ENCODE peak calls at places on chromosomes 13 and 19, in ten cellular contexts. Y is neural progenitor cell; D is breast epithelium; J is SIG-M5; L is cardiac fibroblast; N is left lung; E is AG09309; G is T follicular helper cell; F is effector memory CD8-positive, alpha-beta T cell; Q is iris pigment epithelial cell. I is an unnamed sample.

GRCh38 chr19:3336680-3337523 is 29.5 kb upstream of the NFIC start:
- DNase-seq in Y (no peak), D (peak; percentile 97), E (no peak), F (no peak), G (no peak), L (peak; percentile 65), Q (peak; percentile 63), N (peak; percentile 93), J (no peak), I (no peak)

GRCh38 chr19:33040994-33041827 is 23.5 kb downstream of the RHPN2 start:
- DNase-seq in J (no peak), G (no peak), E (no peak), D (peak; percentile 80), F (no peak), N (no peak), Y (no peak), L (peak; percentile 66), Q (no peak), I (no peak)

GRCh38 chr13:113002206-113002821 is 33.3 kb downstream of the MCF2L start:
- DNase-seq in Q (no peak), Y (peak; percentile 89), D (no peak), J (no peak), L (no peak), F (no peak), E (no peak), G (no peak), N (no peak), I (no peak)

GRCh38 chr19:56252699-56253422 is 19.7 kb upstream of the EDDM13 start:
- DNase-seq in J (no peak), G (peak; percentile 48), Q (peak; percentile 78), N (peak; percentile 94), D (peak; percentile 76), F (peak; percentile 62), L (peak; percentile 88), E (peak; percentile 29), Y (peak; percentile 91), I (peak; percentile 57)

GRCh38 chr19:1468274-1469199 is 10.5 kb downstream of the C19orf25 start:
- DNase-seq in N (peak; percentile 83), L (peak; percentile 61), J (no peak), D (no peak), Y (peak; percentile 76), F (no peak), Q (peak; percentile 61), E (no peak), G (no peak), I (no peak)

GRCh38 chr13:74444877-74445479 is 310.8 kb upstream of the KLF12 start:
- DNase-seq in Y (no peak), F (no peak), E (no peak), N (no peak), L (peak; percentile 49), Q (peak; percentile 12), G (no peak), J (no peak), D (no peak), I (no peak)

GRCh38 chr13:40385858-40386180 is 280.6 kb downstream of the FOXO1 start:
- DNase-seq in Y (no peak), N (no peak), G (no peak), Q (no peak), D (no peak), J (no peak), F (no peak), L (no peak), E (no peak), I (no peak)

GRCh38 chr13:78827471-78827870 is 168.5 kb upstream of the OBI1 start:
- DNase-seq in F (no peak), L (no peak), E (no peak), N (no peak), Y (peak; percentile 28), G (no peak), D (no peak), Q (no peak), J (no peak), I (no peak)

GRCh38 chr19:10975374-10976036 is 14.7 kb downstream of the SMARCA4 start:
- DNase-seq in Q (peak; percentile 47), G (no peak), Y (no peak), E (no peak), J (no peak), D (no peak), F (no peak), N (no peak), L (peak; percentile 62), I (no peak)

GRCh38 chr19:16325671-16326400 is 1.2 kb downstream of the KLF2 start:
- DNase-seq in N (peak; percentile 81), J (no peak), E (no peak), Q (no peak), Y (peak; percentile 86), G (peak; percentile 40), L (peak; percentile 40), D (no peak), F (peak; percentile 65), I (peak; percentile 48)

GRCh38 chr13:30429235-30429634 is 6.9 kb downstream of the UBE2L5 start:
- DNase-seq in L (no peak), F (no peak), Y (no peak), N (no peak), Q (no peak), E (no peak), D (no peak), J (no peak), G (no peak), I (no peak)

GRCh38 chr19:16778796-16779411 is 50.3 kb upstream of the SIN3B start:
- DNase-seq in J (no peak), E (no peak), D (no peak), L (peak; percentile 73), N (no peak), G (peak; percentile 10), Y (peak; percentile 69), F (peak; percentile 21), Q (peak; percentile 59), I (peak; percentile 17)

GRCh38 chr13:105567951-105568510 is 967.4 kb downstream of the EFNB2 start:
- DNase-seq in N (no peak), L (no peak), Y (no peak), F (no peak), Q (peak; percentile 4), E (no peak), J (no peak), G (no peak), D (no peak), I (no peak)

GRCh38 chr13:102401305-102401704 is 543 bp downstream of the FGF14 start:
- DNase-seq in F (no peak), N (no peak), L (no peak), J (no peak), D (no peak), E (no peak), Q (no peak), G (no peak), Y (no peak), I (no peak)

GRCh38 chr19:13098291-13099072 is 4.2 kb downstream of the LYL1 start:
- DNase-seq in N (no peak), G (no peak), L (peak; percentile 65), Q (peak; percentile 76), Y (peak; percentile 42), D (no peak), E (no peak), J (peak; percentile 73), F (no peak), I (peak; percentile 34)

GRCh38 chr13:49308977-49309408 is 61.3 kb downstream of the CDADC1 start:
- DNase-seq in D (no peak), L (peak; percentile 40), Q (peak; percentile 37), Y (no peak), N (peak; percentile 68), E (no peak), F (no peak), G (no peak), J (no peak), I (no peak)

GRCh38 chr19:42487025-42487797 is 41.1 kb downstream of the CEACAM1 start:
- DNase-seq in D (no peak), J (no peak), F (no peak), Y (no peak), L (no peak), G (no peak), N (no peak), E (no peak), Q (no peak), I (no peak)

GRCh38 chr19:56261145-56261544 is 11.4 kb upstream of the EDDM13 start:
- DNase-seq in L (no peak), Q (no peak), Y (no peak), F (no peak), E (no peak), G (no peak), J (no peak), N (no peak), D (no peak), I (no peak)

GRCh38 chr13:43238341-43239083 is 215.1 kb downstream of the DNAJC15 start:
- DNase-seq in J (no peak), E (no peak), G (no peak), D (no peak), L (no peak), F (no peak), Q (no peak), Y (no peak), N (no peak), I (no peak)

GRCh38 chr19:11446271-11446651 is 10.8 kb downstream of the PRKCSH start:
- DNase-seq in J (no peak), N (no peak), F (no peak), Y (no peak), D (no peak), G (no peak), E (no peak), L (no peak), Q (no peak), I (no peak)

GRCh38 chr19:18264956-18265610 is 9.2 kb downstream of the IQCN start:
- DNase-seq in Y (no peak), G (no peak), Q (no peak), N (no peak), E (no peak), D (no peak), F (no peak), L (no peak), J (no peak), I (no peak)

GRCh38 chr13:99802416-99802815 is 169.2 kb downstream of the ZIC5 start:
- DNase-seq in G (no peak), Q (no peak), L (no peak), D (no peak), N (no peak), F (no peak), E (no peak), Y (no peak), J (no peak), I (no peak)

I was measured in stimulated activated naive CD4-positive, alpha-beta T cell.